ENCODE peak calls at places on chromosomes 16 and 17, in seven cellular contexts. B is tibial artery; O is mammary epithelial cell; G is heart left ventricle; C is CD8-positive, alpha-beta T cell; I is stomach; W is ovary. E is an unnamed sample.

GRCh38 chr16:80164881-80165280 is 375.9 kb upstream of the DYNLRB2 start:
- DNase-seq in B (no peak), O (no peak), G (no peak), C (no peak), I (no peak), W (no peak), E (no peak)

GRCh38 chr16:46929378-46930332 is 43.8 kb downstream of the DNAJA2 start:
- DNase-seq in B (no peak), O (peak; percentile 31), G (peak; percentile 83), C (peak; percentile 39), I (peak; percentile 80), W (peak; percentile 57), E (peak; percentile 89)

GRCh38 chr16:81241706-81242105 is 3.2 kb downstream of the BCO1 start:
- DNase-seq in B (no peak), O (no peak), G (no peak), C (no peak), I (no peak), W (no peak), E (no peak)

GRCh38 chr17:4584125-4584834 is at the start of gene SMTNL2:
- DNase-seq in B (no peak), O (no peak), G (peak; percentile 84), C (no peak), I (no peak), W (peak; percentile 86), E (no peak)

GRCh38 chr17:75151893-75152292 is 2.4 kb downstream of the JPT1 start:
- DNase-seq in B (no peak), O (no peak), G (no peak), C (no peak), I (no peak), W (no peak), E (no peak)

GRCh38 chr17:69455040-69455439 is 40.5 kb downstream of the MAP2K6 start:
- DNase-seq in B (no peak), O (no peak), G (no peak), C (no peak), I (no peak), W (no peak), E (no peak)

GRCh38 chr16:76946879-76947278 is 244.1 kb upstream of the MON1B start:
- DNase-seq in B (no peak), O (peak; percentile 71), G (no peak), C (no peak), I (no peak), W (no peak), E (no peak)

GRCh38 chr17:59815965-59816364 is 76.8 kb downstream of the TUBD1 start:
- DNase-seq in B (no peak), O (no peak), G (no peak), C (no peak), I (no peak), W (no peak), E (no peak)

GRCh38 chr16:68216240-68216639 is 19.7 kb downstream of the ESRP2 start:
- DNase-seq in B (no peak), O (no peak), G (no peak), C (no peak), I (no peak), W (no peak), E (no peak)

GRCh38 chr16:83744521-83744981 is 63.2 kb upstream of the HSBP1 start:
- DNase-seq in B (peak; percentile 70), O (peak; percentile 14), G (no peak), C (no peak), I (no peak), W (no peak), E (peak; percentile 49)

GRCh38 chr16:68281368-68282063 is 17.2 kb downstream of the SLC7A6 start:
- DNase-seq in B (no peak), O (no peak), G (no peak), C (no peak), I (no peak), W (no peak), E (no peak)

GRCh38 chr17:17063546-17064122 is 21.4 kb downstream of the MPRIP start:
- DNase-seq in B (peak; percentile 94), O (peak; percentile 36), G (peak; percentile 80), C (no peak), I (peak; percentile 39), W (peak; percentile 41), E (no peak)

GRCh38 chr17:28211811-28212210 is 107.2 kb upstream of the TMEM97 start:
- DNase-seq in B (peak; percentile 23), O (no peak), G (no peak), C (no peak), I (no peak), W (no peak), E (no peak)

GRCh38 chr16:85612191-85612800 is 826 bp upstream of the GSE1 start:
- DNase-seq in B (peak; percentile 92), O (peak; percentile 88), G (peak; percentile 83), C (no peak), I (peak; percentile 88), W (peak; percentile 59), E (peak; percentile 68)

GRCh38 chr17:76467366-76467765 is at the start of gene AANAT:
- DNase-seq in B (no peak), O (no peak), G (peak; percentile 50), C (no peak), I (no peak), W (no peak), E (no peak)

GRCh38 chr17:65918921-65919546 is 272.9 kb downstream of the CEP112 start:
- DNase-seq in B (no peak), O (no peak), G (no peak), C (no peak), I (no peak), W (no peak), E (no peak)

GRCh38 chr16:85579199-85579598 is 33.9 kb upstream of the GSE1 start:
- DNase-seq in B (no peak), O (no peak), G (no peak), C (no peak), I (no peak), W (no peak), E (no peak)

GRCh38 chr17:58535431-58535830 is 21.0 kb upstream of the MTMR4 start:
- DNase-seq in B (no peak), O (no peak), G (no peak), C (no peak), I (no peak), W (no peak), E (no peak)

GRCh38 chr16:56614549-56614991 is 6.2 kb downstream of the MT2A start:
- DNase-seq in B (no peak), O (peak; percentile 72), G (no peak), C (no peak), I (no peak), W (no peak), E (no peak)

GRCh38 chr16:57725976-57726375 is 9.6 kb upstream of the KATNB1 start:
- DNase-seq in B (no peak), O (no peak), G (no peak), C (no peak), I (no peak), W (no peak), E (no peak)

GRCh38 chr17:2703181-2703580 is 8.4 kb downstream of the CLUH start:
- DNase-seq in B (peak; percentile 63), O (no peak), G (peak; percentile 49), C (no peak), I (no peak), W (peak; percentile 19), E (no peak)

GRCh38 chr16:51565149-51565548 is 414.1 kb upstream of the SALL1 start:
- DNase-seq in B (no peak), O (no peak), G (no peak), C (no peak), I (no peak), W (no peak), E (no peak)

GRCh38 chr17:82199496-82199895 is 13.1 kb downstream of the CCDC57 start:
- DNase-seq in B (no peak), O (no peak), G (no peak), C (no peak), I (no peak), W (no peak), E (no peak)
- TF ChIP-seq CTCF in B (no peak), O (no peak), G (no peak), C (no peak), I (no peak), W (no peak), E (no peak)

GRCh38 chr17:47802341-47803022 is 19.1 kb downstream of the OSBPL7 start:
- DNase-seq in B (no peak), O (peak; percentile 52), G (no peak), C (peak; percentile 40), I (peak; percentile 64), W (no peak), E (peak; percentile 84)
- TF ChIP-seq CTCF in B (peak; percentile 33), O (peak; percentile 63), G (peak; percentile 36), C (peak; percentile 54), I (no peak), W (peak; percentile 9), E (peak; percentile 66)

DNA sequence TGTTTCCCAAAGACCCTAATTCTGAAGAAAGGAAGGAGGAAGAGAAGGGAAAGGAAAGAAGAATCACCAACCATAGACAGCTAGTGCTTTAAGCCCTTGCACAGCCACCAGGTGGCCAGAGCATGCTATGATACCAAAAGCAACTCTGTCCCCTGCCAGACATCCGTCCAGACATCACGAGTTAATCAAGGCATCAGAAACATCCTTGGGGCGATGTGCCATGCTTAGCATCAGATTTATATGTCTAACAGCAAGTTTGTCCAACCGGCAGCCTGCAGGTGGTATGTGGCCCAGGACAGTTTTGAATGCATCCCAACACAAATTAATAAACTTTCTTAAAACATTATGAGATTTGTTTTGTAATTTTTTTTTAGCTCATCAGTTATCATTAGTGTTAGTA is 2.9 kb upstream of the CRYBA1 start:
- DNase-seq in B (no peak), O (peak; percentile 16), G (no peak), C (no peak), I (no peak), W (no peak), E (peak; percentile 41)
- TF ChIP-seq CTCF in B (no peak), O (peak; percentile 50), G (no peak), C (no peak), I (no peak), W (no peak), E (peak; percentile 46)

DNA sequence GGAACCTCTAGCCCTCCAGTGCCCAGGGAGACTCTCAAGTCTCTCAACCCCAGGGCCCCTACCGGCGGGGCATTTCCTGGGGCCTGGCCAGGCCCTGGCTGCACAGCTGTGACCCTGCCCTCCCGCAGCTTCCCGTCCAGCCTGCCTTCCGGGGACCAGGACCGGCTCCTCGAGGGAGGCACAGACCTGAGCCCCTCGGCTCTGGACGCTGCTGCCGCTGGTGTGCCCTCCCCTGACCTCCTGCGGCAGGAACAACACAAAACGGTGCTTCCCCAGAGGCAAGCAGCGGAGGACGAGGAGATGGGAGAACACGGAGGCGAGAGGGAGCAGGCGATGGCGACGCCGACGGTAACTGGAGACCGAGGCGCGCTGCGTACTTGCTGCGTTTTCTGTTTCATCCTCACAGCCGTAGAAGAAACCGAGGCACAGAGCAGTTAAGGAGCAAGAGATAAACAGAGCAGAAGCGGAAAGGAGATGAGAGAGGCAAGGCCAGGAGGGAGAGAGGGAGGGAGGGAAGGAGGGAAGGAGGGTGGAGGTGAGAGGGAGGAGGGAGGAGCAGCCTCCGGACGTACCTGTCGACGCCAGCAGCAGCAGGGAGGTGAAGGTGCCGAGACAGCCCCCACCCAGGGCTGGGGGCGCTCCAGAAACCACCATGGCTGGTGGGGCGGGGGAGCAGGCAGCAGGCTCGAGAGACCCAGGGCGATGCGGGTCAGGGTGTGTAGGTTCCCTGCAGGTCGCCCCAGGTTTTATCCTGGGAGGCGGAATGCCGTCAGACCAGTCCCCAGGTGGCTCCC is at the start of gene PRSS22:
- DNase-seq in B (peak; percentile 41), O (peak; percentile 72), G (no peak), C (no peak), I (peak; percentile 87), W (no peak), E (peak; percentile 12)
- TF ChIP-seq CTCF in B (no peak), O (no peak), G (no peak), C (no peak), I (no peak), W (no peak), E (no peak)